ENCODE peak calls at places on chromosomes 12 and 14, in nine cellular contexts. G, E, L, T, W, R, D, C and P are unnamed samples.

GRCh38 chr12:78966062-78966461 is 101.5 kb downstream of the SYT1 start:
- DNase-seq in G (no peak), E (no peak), L (no peak), T (no peak), W (no peak), R (no peak), D (no peak), C (no peak), P (no peak)

GRCh38 chr12:95577820-95578219 is 26.5 kb upstream of the USP44 start:
- DNase-seq in G (no peak), E (no peak), L (no peak), T (no peak), W (no peak), R (no peak), D (no peak), C (no peak), P (no peak)

GRCh38 chr14:66361013-66361412 is 125.2 kb upstream of the CCDC196 start:
- DNase-seq in G (no peak), E (no peak), L (no peak), T (no peak), W (no peak), R (no peak), D (no peak), C (no peak), P (no peak)

GRCh38 chr14:24673534-24674203 is 39.7 kb upstream of the GZMB start:
- DNase-seq in G (peak; percentile 53), E (peak; percentile 64), L (no peak), T (no peak), W (no peak), R (peak; percentile 52), D (peak; percentile 80), C (no peak), P (no peak)

GRCh38 chr14:22152161-22152870 is 436.7 kb downstream of the DAD1 start:
- DNase-seq in G (no peak), E (no peak), L (no peak), T (no peak), W (no peak), R (no peak), D (no peak), C (no peak), P (no peak)

GRCh38 chr12:50901685-50902113 is 50.6 kb upstream of the HIGD1C start:
- DNase-seq in G (no peak), E (no peak), L (no peak), T (peak; percentile 72), W (no peak), R (peak; percentile 98), D (no peak), C (no peak), P (no peak)

GRCh38 chr12:58416211-58416610 is 474.8 kb downstream of the ATP23 start:
- DNase-seq in G (no peak), E (no peak), L (no peak), T (no peak), W (no peak), R (no peak), D (no peak), C (peak; percentile 63), P (no peak)

GRCh38 chr14:25508845-25509244 is 458.9 kb upstream of the STXBP6 start:
- DNase-seq in G (no peak), E (no peak), L (no peak), T (no peak), W (no peak), R (no peak), D (no peak), C (no peak), P (no peak)

GRCh38 chr12:118359541-118359915 is 13.2 kb downstream of the TAOK3 start:
- DNase-seq in G (peak; percentile 59), E (peak; percentile 23), L (no peak), T (no peak), W (no peak), R (no peak), D (no peak), C (no peak), P (no peak)

GRCh38 chr12:27277846-27278260 is 33.8 kb downstream of the STK38L start:
- DNase-seq in G (no peak), E (no peak), L (no peak), T (no peak), W (no peak), R (peak; percentile 55), D (no peak), C (peak; percentile 20), P (no peak)

GRCh38 chr12:89524201-89525001 is at the start of gene GALNT4:
- DNase-seq in G (peak; percentile 90), E (peak; percentile 67), L (peak; percentile 91), T (peak; percentile 82), W (peak; percentile 68), R (peak; percentile 88), D (peak; percentile 87), C (peak; percentile 88), P (peak; percentile 70)